ENCODE peak calls at places on chromosomes 4 and X, in eight cellular contexts. W is DND-41, S is GM23248, J is GM12878, G is mesendoderm, B is HCT116, A is HepG2, V is mesenchymal stem cell. L is an unnamed sample.

GRCh38 chrX:48957477-48957826 is at the start of gene OTUD5:
- DNase-seq in W (peak; percentile 78), S (no peak), J (no peak), G (no peak), B (no peak), A (peak; percentile 39), V (no peak), L (no peak)

GRCh38 chrX:15678339-15678738 is 13.7 kb upstream of the CLTRN start:
- DNase-seq in W (no peak), S (no peak), J (no peak), G (no peak), B (no peak), A (no peak), V (no peak), L (peak; percentile 4)

GRCh38 chr4:71361476-71361875 is 22.7 kb downstream of the SLC4A4 start:
- DNase-seq in W (no peak), S (no peak), J (no peak), G (no peak), B (no peak), A (no peak), V (no peak), L (no peak)

GRCh38 chr4:95694411-95694810 is 145.5 kb upstream of the PDHA2 start:
- DNase-seq in W (no peak), S (no peak), J (no peak), G (no peak), B (no peak), A (no peak), V (no peak), L (no peak)

GRCh38 chr4:7630559-7631287 is 196.0 kb upstream of the PSAPL1 start:
- DNase-seq in W (no peak), S (peak; percentile 95), J (no peak), G (no peak), B (peak; percentile 33), A (peak; percentile 79), V (peak; percentile 85), L (peak; percentile 78)

GRCh38 chr4:35038079-35038805 is 1206.1 kb downstream of the ARAP2 start:
- DNase-seq in W (no peak), S (no peak), J (no peak), G (no peak), B (no peak), A (no peak), V (no peak), L (no peak)

GRCh38 chr4:137651128-137651527 is 118.8 kb upstream of the PCDH18 start:
- DNase-seq in W (no peak), S (peak; percentile 50), J (no peak), G (no peak), B (no peak), A (no peak), V (peak; percentile 83), L (peak; percentile 83)

GRCh38 chr4:183906736-183907651 is 1.9 kb downstream of the STOX2 start:
- DNase-seq in W (no peak), S (peak; percentile 2), J (no peak), G (peak; percentile 83), B (no peak), A (no peak), V (peak; percentile 27), L (peak; percentile 7)

GRCh38 chr4:89645512-89645911 is 191.4 kb downstream of the SNCA start:
- DNase-seq in W (no peak), S (no peak), J (no peak), G (no peak), B (no peak), A (peak; percentile 66), V (no peak), L (no peak)

GRCh38 chr4:126627255-126627654 is 1005.5 kb upstream of the INTU start:
- DNase-seq in W (no peak), S (peak; percentile 48), J (no peak), G (peak; percentile 39), B (peak; percentile 8), A (no peak), V (peak; percentile 31), L (peak; percentile 10)

GRCh38 chr4:25865586-25865985 is 2.8 kb upstream of the SEL1L3 start:
- DNase-seq in W (no peak), S (peak; percentile 30), J (no peak), G (peak; percentile 91), B (peak; percentile 91), A (no peak), V (no peak), L (no peak)
- H3K4me2 ChIP-seq in W (no peak overlapping the region), S (no peak overlapping the region), J (no peak overlapping the region), G (no peak overlapping the region), B (peak overlapping the region; percentile 56), A (no peak overlapping the region), V (no peak overlapping the region), L (no peak overlapping the region)

GRCh38 chr4:22460266-22460665 is 55.6 kb downstream of the ADGRA3 start:
- DNase-seq in W (no peak), S (no peak), J (no peak), G (no peak), B (no peak), A (peak; percentile 81), V (no peak), L (no peak)
- H3K27me3 ChIP-seq in W (no peaks in the 10 kb centered on the region), S (no peaks in the 10 kb centered on the region), J (no peaks in the 10 kb centered on the region), G (no peaks in the 10 kb centered on the region), B (no peaks in the 10 kb centered on the region), A (no peaks in the 10 kb centered on the region), V (no peaks in the 10 kb centered on the region), L (no peaks in the 10 kb centered on the region)

DNA sequence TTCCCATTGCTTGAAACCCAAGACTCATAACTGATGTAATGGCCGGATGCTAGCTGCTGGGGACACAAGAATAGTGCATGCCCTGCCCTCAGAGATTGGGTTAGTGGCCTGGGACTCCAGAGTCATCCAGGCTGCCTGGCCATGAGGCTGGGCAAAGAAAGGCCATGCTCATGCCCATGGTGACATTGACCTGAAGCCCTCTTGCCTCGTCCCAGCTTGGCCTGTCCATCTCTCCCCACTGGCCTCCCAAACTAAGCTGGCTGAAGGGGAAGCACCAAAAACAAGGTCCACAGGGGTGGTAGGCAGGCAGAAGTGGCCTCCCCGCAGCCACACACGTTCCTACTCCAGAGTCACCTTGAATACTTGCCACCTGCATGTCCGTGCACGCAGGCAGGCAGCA is 141.8 kb downstream of the EVC2 start:
- DNase-seq in W (no peak), S (no peak), J (no peak), G (no peak), B (no peak), A (no peak), V (no peak), L (no peak)
- H3K36me3 ChIP-seq in W (no peaks in the 10 kb centered on the region), S (peaks cover 12% of the 10 kb centered on the region), J (no peaks in the 10 kb centered on the region), G (no peaks in the 10 kb centered on the region), B (no peaks in the 10 kb centered on the region), A (no peaks in the 10 kb centered on the region), V (peaks cover 90% of the 10 kb centered on the region), L (peaks cover 5% of the 10 kb centered on the region)

GRCh38 chr4:155666701-155667537 is at the start of gene GUCY1A1:
- DNase-seq in W (peak; percentile 80), S (peak; percentile 36), J (no peak), G (peak; percentile 62), B (no peak), A (no peak), V (peak; percentile 58), L (no peak)
- H3K4me2 ChIP-seq in W (peak within 1 kb of the TSS; percentile 77), S (peak within 1 kb of the TSS; percentile 90), J (peak within 1 kb of the TSS; percentile 92), G (peak within 1 kb of the TSS; percentile 26), B (no peak within 1 kb of the TSS), A (peak within 1 kb of the TSS; percentile 45), V (peak within 1 kb of the TSS; percentile 67), L (peak within 1 kb of the TSS; percentile 100)

DNA sequence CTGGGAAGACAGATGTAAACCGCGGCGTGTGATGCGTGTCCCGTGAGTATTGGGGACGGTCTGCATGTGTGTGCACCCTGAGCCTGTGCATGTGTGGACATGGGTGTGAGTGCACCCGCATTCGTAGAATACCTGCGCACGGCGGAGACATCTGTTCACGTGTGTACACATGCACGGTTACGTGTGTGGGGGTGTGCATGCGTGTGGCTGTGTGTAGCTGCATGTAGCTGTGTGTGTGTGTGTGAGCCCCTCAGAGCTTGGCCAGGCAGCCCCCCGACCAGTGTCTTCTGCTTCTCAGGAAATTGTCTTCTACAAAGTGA is 19.6 kb downstream of the ATP5ME start:
- DNase-seq in W (no peak), S (no peak), J (no peak), G (no peak), B (no peak), A (no peak), V (no peak), L (no peak)
- H3K27me3 ChIP-seq in W (no peaks in the 10 kb centered on the region), S (no peaks in the 10 kb centered on the region), J (no peaks in the 10 kb centered on the region), G (no peaks in the 10 kb centered on the region), B (no peaks in the 10 kb centered on the region), A (peaks cover 14% of the 10 kb centered on the region), V (no peaks in the 10 kb centered on the region), L (peaks cover 4% of the 10 kb centered on the region)

GRCh38 chr4:105725623-105726022 is 17.0 kb downstream of the GSTCD start:
- DNase-seq in W (no peak), S (no peak), J (no peak), G (no peak), B (no peak), A (no peak), V (no peak), L (no peak)
- H3K36me3 ChIP-seq in W (peaks cover 51% of the 10 kb centered on the region), S (peaks cover 4% of the 10 kb centered on the region), J (no peaks in the 10 kb centered on the region), G (no peaks in the 10 kb centered on the region), B (no peaks in the 10 kb centered on the region), A (no peaks in the 10 kb centered on the region), V (peaks cover 16% of the 10 kb centered on the region), L (no peaks in the 10 kb centered on the region)

DNA sequence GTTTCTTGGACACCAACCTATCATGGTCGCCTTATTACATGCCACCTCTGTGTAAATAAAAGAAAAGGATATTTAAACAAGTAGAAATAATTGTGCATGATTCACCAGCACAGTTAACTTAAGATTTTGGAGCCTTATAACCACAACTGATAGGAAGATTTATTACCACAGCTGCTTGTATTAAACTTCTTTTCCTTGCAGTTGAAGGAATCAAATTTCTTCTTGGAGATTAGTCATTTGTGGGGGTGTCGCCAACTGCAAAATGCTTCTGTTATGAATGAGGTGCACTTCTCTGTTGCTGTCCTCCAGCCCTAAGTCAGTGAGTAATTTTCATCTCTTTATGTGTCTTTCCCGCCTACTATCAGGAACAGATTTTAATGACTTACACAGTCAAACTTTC is 73.3 kb downstream of the OR13H1 start:
- DNase-seq in W (no peak), S (peak; percentile 33), J (no peak), G (no peak), B (no peak), A (no peak), V (peak; percentile 78), L (peak; percentile 92)
- H3K4me2 ChIP-seq in W (no peak overlapping the region), S (no peak overlapping the region), J (no peak overlapping the region), G (no peak overlapping the region), B (peak overlapping the region; percentile 14), A (no peak overlapping the region), V (no peak overlapping the region), L (no peak overlapping the region)

DNA sequence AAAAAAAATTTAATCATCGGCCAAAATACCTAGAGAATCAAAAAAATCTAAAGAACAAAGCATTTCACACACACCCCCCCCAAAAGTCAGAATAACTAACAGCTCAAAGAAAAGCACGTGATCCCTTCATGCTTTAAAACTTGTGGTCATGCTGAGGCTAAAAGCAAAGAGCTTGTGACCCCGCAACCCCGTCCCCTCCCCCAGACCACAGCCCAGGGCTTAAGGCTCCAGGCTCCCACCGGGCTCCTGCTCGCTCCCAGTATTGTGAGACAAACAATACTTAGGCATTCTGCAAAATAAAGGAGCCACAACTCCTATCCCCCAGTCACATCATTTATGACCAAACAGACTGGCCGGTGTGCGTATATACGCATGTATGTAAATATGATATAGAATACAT is 62.1 kb upstream of the CCDC160 start:
- DNase-seq in W (no peak), S (no peak), J (no peak), G (peak; percentile 76), B (no peak), A (no peak), V (no peak), L (no peak)
- H3K27me3 ChIP-seq in W (no peaks in the 10 kb centered on the region), S (peaks cover 9% of the 10 kb centered on the region), J (peaks cover 7% of the 10 kb centered on the region), G (no peaks in the 10 kb centered on the region), B (no peaks in the 10 kb centered on the region), A (peaks cover 1% of the 10 kb centered on the region), V (peaks cover 15% of the 10 kb centered on the region), L (peaks cover 3% of the 10 kb centered on the region)

L was measured in fibroblast of lung.